ENCODE peak calls at places on chromosomes 2 and 18, in six cellular contexts. T is heart right ventricle; S is fibroblast of lung; A is uterus; I is effector memory CD4-positive, alpha-beta T cell; C is iPS DF 6.9. R is an unnamed sample. For H3K4me1, the result is how much of the 10 kb centered on the place peaks cover.

GRCh38 chr2:116980354-116980753 is 834.1 kb upstream of the DDX18 start:
- DNase-seq in C (no peak), A (no peak), I (no peak), T (no peak), S (no peak), R (no peak)

GRCh38 chr2:86064006-86064405 is 41.7 kb downstream of the POLR1A start:
- DNase-seq in T (no peak), S (peak), C (no peak), A (no peak), I (no peak), R (no peak)

GRCh38 chr2:223725494-223725893 is 111.9 kb downstream of the AP1S3 start:
- DNase-seq in C (peak), T (peak), I (no peak), S (peak), A (peak), R (no peak)

GRCh38 chr2:168311265-168311925 is 64.0 kb upstream of the STK39 start:
- DNase-seq in A (no peak), I (no peak), T (no peak), S (no peak), C (no peak), R (no peak)

GRCh38 chr18:46768166-46768921 is 11.5 kb upstream of the ST8SIA5 start:
- DNase-seq in A (no peak), T (peak), S (no peak), I (no peak), C (no peak), R (no peak)

GRCh38 chr2:205539603-205540002 is 142.7 kb upstream of the NRP2 start:
- DNase-seq in C (no peak), T (no peak), S (no peak), I (no peak), A (no peak), R (no peak)

GRCh38 chr18:56402872-56403516 is 235.4 kb downstream of the TXNL1 start:
- DNase-seq in C (no peak), S (peak), A (peak), T (no peak), I (no peak), R (no peak)

GRCh38 chr18:69002233-69002632 is 204.4 kb downstream of the CCDC102B start:
- DNase-seq in A (no peak), C (no peak), T (no peak), S (no peak), I (no peak), R (no peak)

GRCh38 chr2:239964399-239965185 is 60.5 kb downstream of the NDUFA10 start:
- DNase-seq in I (no peak), A (no peak), S (no peak), C (no peak), T (no peak), R (no peak)

GRCh38 chr2:169393068-169393590 is 30.8 kb upstream of the LRP2 start:
- DNase-seq in A (no peak), S (no peak), C (no peak), T (no peak), I (no peak), R (no peak)

GRCh38 chr18:42854558-42854957 is 260.9 kb downstream of the RIT2 start:
- DNase-seq in A (no peak), T (no peak), I (no peak), C (no peak), S (no peak), R (no peak)

GRCh38 chr2:70143314-70144150 is 47.3 kb downstream of the C2orf42 start:
- DNase-seq in I (peak), C (no peak), S (peak), A (peak), T (peak), R (peak)

GRCh38 chr18:59156316-59156715 is 16.6 kb downstream of the SEC11C start:
- DNase-seq in T (no peak), S (no peak), A (no peak), C (no peak), I (no peak), R (no peak)

GRCh38 chr2:142877265-142877756 is at the start of gene KYNU:
- DNase-seq in T (no peak), I (no peak), C (no peak), S (no peak), A (no peak), R (no peak)

GRCh38 chr2:54471221-54471711 is 15.1 kb downstream of the SPTBN1 start:
- DNase-seq in A (peak), I (no peak), T (peak), S (peak), C (no peak), R (no peak)

GRCh38 chr2:11080253-11081115 is 74.8 kb upstream of the SLC66A3 start:
- DNase-seq in T (no peak), S (no peak), A (no peak), C (no peak), I (no peak), R (no peak)

GRCh38 chr18:32208012-32208411 is 18.2 kb downstream of the MEP1B start:
- DNase-seq in A (no peak), I (no peak), T (no peak), C (no peak), S (no peak), R (no peak)

GRCh38 chr2:199302851-199303250 is 154.9 kb downstream of the SATB2 start:
- DNase-seq in A (no peak), S (peak), T (no peak), I (no peak), C (no peak), R (no peak)

GRCh38 chr18:31058897-31059296 is 16.4 kb upstream of the DSC3 start:
- DNase-seq in S (no peak), I (no peak), T (no peak), A (no peak), C (no peak), R (no peak)

GRCh38 chr18:51988277-51988676 is 351.7 kb upstream of the DCC start:
- DNase-seq in S (no peak), C (no peak), I (no peak), T (no peak), A (no peak), R (no peak)

GRCh38 chr2:160394153-160394552 is 99.5 kb downstream of the RBMS1 start:
- DNase-seq in S (no peak), T (no peak), I (no peak), A (no peak), C (no peak), R (peak)

GRCh38 chr18:72762505-72763122 is 105.2 kb downstream of the NETO1 start:
- DNase-seq in S (peak), I (no peak), C (peak), T (peak), A (no peak), R (no peak)

GRCh38 chr2:239820836-239821693 is 204.1 kb downstream of the NDUFA10 start:
- DNase-seq in I (no peak), S (no peak), C (no peak), A (no peak), T (no peak), R (no peak)

GRCh38 chr2:240392948-240393830 is 42.3 kb upstream of the GPC1 start:
- DNase-seq in C (no peak), I (no peak), T (no peak), A (peak), S (no peak), R (no peak)

GRCh38 chr2:205796914-205797313 is 114.6 kb downstream of the NRP2 start:
- DNase-seq in A (no peak), C (no peak), I (no peak), T (no peak), S (no peak), R (no peak)

GRCh38 chr2:127400897-127401756 is 13.4 kb upstream of the MAP3K2 start:
- DNase-seq in S (peak), A (no peak), T (no peak), C (no peak), I (no peak), R (no peak)

GRCh38 chr2:207504513-207505171 is 25.1 kb upstream of the CREB1 start:
- DNase-seq in A (peak), S (peak), I (no peak), T (peak), C (no peak), R (no peak)

GRCh38 chr2:78132391-78133370 is 610.5 kb upstream of the LRRTM4 start:
- DNase-seq in T (no peak), I (no peak), C (no peak), S (no peak), A (no peak), R (no peak)

GRCh38 chr2:65501836-65502235 is 69.4 kb upstream of the SPRED2 start:
- DNase-seq in C (no peak), A (no peak), T (no peak), I (no peak), S (no peak), R (no peak)

GRCh38 chr18:45658756-45659155 is 43.5 kb downstream of the SLC14A2 start:
- DNase-seq in A (no peak), T (no peak), I (no peak), C (no peak), S (peak), R (no peak)

GRCh38 chr2:158969717-158970521 is 1.5 kb downstream of the TANC1 start:
- DNase-seq in C (no peak), I (no peak), S (peak), T (peak), A (peak), R (no peak)

GRCh38 chr18:9069482-9070059 is 32.9 kb upstream of the NDUFV2 start:
- DNase-seq in C (no peak), I (no peak), T (peak), S (no peak), A (no peak), R (no peak)

GRCh38 chr2:8409461-8410260 is 272.2 kb upstream of the ID2 start:
- DNase-seq in C (no peak), S (no peak), I (no peak), T (no peak), A (no peak), R (no peak)

GRCh38 chr2:60148717-60149116 is 404.7 kb downstream of the BCL11A start:
- DNase-seq in S (no peak), C (no peak), T (no peak), A (no peak), I (no peak), R (no peak)

GRCh38 chr2:148237911-148238310 is 217.0 kb downstream of the MBD5 start:
- DNase-seq in S (no peak), A (no peak), T (no peak), I (no peak), C (no peak), R (no peak)

GRCh38 chr18:13453714-13454113 is 235.2 kb downstream of the LDLRAD4 start:
- DNase-seq in C (no peak), I (no peak), T (peak), S (peak), A (no peak), R (no peak)

GRCh38 chr2:39664898-39665591 is 672 bp upstream of the TMEM178A start:
- DNase-seq in T (no peak), A (no peak), I (no peak), C (no peak), S (no peak), R (no peak)

GRCh38 chr2:15337996-15338666 is 223.0 kb downstream of the NBAS start:
- DNase-seq in I (no peak), T (no peak), A (no peak), C (no peak), S (peak), R (no peak)

GRCh38 chr18:54671291-54671881 is 80.3 kb downstream of the DYNAP start:
- DNase-seq in I (no peak), T (no peak), S (peak), A (no peak), C (no peak), R (no peak)

GRCh38 chr18:2715990-2716389 is 60.5 kb downstream of the SMCHD1 start:
- DNase-seq in C (no peak), I (no peak), T (no peak), A (no peak), S (peak), R (no peak)

GRCh38 chr18:79404567-79404910 is 8.8 kb downstream of the NFATC1 start:
- DNase-seq in A (no peak), I (no peak), S (no peak), C (no peak), T (no peak), R (no peak)

GRCh38 chr18:79405781-79406575 is 10.2 kb downstream of the NFATC1 start:
- DNase-seq in C (no peak), I (peak), T (peak), S (no peak), A (no peak), R (peak)

GRCh38 chr18:79405019-79405780 is 9.5 kb downstream of the NFATC1 start:
- DNase-seq in I (peak), A (no peak), T (no peak), C (no peak), S (no peak), R (peak)

GRCh38 chr18:79409313-79409712 is 13.6 kb downstream of the NFATC1 start:
- DNase-seq in I (no peak), A (no peak), S (no peak), T (no peak), C (no peak), R (no peak)

DNA sequence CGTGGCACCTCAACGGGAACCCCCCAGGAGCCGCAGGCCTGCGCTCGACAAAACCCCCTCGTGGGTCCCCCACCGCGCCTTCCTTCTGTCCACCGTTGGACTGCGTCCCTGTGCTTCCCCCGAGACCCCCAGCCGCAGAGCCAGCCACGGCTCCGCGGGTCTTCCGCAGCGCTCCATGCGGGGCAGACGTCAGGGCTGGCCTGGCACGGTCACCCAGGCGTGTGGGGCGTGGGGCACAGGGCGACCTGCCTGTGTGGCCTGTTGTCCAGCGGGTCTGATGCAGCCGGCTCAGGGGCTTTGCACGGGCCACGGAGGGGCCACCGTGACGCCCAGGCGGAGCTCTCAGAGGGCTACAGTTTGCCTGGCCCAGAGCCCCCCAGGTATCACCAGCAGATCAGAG is 11.0 kb downstream of the NFATC1 start:
- DNase-seq in C (no peak), I (no peak), T (no peak), A (no peak), S (no peak), R (no peak)
- H3K27ac ChIP-seq in C (no peak), I (peak), T (no peak), A (no peak), S (no peak), R (no peak)

GRCh38 chr2:37846207-37846606 is 78.9 kb upstream of the RMDN2 start:
- DNase-seq in S (no peak), C (no peak), T (no peak), I (no peak), A (no peak), R (no peak)
- H3K4me1 ChIP-seq in S (under half), C (under half), T (under half), I (under half), A (under half), R (under half)

DNA sequence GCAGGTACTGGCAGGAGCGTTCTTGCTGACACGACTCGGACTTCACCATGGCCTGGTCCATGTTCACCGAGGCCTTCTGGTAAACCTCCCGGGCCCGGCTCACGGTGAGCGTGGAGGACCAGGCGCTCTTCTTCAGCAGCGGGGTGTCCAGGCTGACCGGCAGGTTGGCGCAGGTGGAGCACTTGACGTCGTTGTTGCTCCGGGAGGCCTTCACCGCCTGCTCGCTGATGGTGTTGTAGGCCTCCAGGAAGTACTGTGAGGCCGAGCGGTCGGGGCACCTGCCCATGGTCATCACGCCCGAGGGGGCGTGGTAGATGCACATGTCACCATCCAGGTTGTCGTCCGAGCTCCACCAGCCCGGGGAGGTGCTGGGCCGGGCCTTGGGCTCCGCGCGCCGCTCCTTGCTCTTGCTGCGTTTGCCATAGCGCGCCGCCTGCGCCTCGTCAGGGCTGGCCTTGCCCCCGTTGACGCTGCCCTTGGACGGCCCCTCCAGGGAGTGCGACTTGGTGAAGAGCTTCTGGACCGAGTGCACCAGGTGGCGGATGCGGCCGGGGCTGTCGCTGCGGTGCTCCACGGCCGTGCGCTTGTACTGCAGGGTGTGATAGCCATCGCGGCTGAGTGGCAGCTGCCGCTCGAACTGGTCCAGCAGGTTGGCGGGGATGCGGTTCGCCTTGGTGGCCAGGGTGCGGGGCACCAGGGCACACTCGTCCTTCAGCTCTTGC is 429.3 kb downstream of the TGIF1 start:
- DNase-seq in C (no peak), A (no peak), S (no peak), I (no peak), T (no peak), R (no peak)
- H3K27ac ChIP-seq in C (no peak), A (no peak), S (no peak), I (no peak), T (no peak), R (no peak)

DNA sequence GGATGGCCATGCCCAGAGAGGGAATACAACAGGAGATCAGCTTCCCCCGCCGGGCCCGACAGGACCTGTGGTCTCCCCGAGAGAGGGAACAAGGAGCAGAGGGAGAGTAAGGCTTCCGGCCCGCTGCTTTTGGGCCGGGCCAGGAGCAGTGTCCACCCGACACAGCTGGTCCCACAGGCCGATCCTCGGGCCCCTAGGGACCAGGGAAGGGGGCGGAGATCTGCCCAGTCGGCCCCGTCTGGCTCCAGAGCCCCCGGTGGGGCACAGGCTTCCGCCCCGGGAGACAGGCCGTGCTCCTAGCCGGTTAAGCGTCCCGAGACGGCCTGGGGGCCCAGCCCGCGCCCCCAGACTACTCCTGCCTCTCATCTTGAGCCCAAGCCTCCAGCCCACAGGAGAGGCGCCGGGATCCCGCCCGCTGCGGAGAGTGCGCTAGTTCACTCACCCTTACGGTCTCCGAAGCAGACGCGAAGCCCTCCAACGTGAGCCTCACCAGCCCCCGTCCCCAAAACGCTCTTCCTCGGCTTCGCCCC is at the start of gene MCFD2:
- DNase-seq in T (peak), A (no peak), C (no peak), I (no peak), S (no peak), R (no peak)
- H3K4me1 ChIP-seq in T (under half), A (under half), C (under half), I (under half), S (under half), R (under half)

DNA sequence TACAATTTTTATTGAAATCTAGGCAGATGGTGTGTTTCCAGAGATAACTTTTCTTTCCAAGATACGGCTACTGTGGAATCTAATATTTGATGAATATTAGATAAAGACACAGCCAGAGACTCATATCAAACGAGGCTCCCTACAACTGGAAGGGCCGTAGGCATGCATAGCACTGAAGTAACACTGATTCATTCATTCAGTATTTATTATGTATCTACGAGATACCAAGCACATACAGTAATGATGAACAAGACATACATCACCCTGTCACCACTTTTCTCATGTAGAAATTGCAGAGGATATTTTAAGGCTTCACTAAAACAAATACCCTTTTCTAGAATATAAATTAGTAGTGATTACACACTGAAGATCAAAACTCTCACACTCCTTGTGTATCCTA is 74.5 kb downstream of the KCTD18 start:
- DNase-seq in S (peak), T (no peak), I (no peak), C (no peak), A (no peak), R (no peak)
- H3K27ac ChIP-seq in S (no peak), T (no peak), I (no peak), C (no peak), A (no peak), R (no peak)

DNA sequence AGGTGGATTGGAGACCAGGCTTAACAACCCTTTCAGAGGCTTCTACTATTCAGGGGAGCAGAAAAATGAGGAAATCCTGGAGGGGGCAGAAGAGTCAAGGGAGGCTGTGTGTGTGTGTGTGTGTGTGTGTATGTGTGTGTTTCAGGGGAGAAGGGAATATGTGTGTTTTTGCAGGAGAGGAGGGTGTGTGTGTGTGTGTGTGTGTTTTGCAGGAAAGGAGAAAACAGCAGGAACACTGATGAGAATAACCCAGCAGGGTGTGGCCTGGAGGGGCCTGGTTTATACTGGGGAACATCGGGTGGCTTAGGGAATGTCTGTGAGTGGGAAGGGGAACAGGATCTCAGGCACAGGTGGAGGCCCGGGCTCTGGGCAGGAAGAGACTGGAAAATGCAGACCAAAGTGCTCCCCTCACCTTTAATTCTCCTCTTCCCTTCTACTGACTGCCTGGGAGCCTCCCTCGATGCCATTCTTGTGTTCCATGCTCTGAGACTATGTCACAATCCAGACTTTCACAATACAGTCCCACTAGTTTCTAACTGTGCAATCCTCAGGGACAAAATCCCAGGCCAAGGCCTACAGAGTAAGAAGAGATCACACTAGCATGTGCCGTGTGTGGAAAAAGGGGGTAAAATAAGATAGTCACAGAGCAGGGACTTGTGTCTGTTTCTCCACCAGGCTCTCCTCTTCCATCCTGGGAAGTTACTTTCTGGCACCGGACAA is 10.0 kb downstream of the CYB5A start:
- DNase-seq in S (no peak), I (no peak), A (no peak), C (no peak), T (no peak), R (no peak)
- H3K4me1 ChIP-seq in S (under half), I (under half), A (under half), C (under half), T (half or more), R (under half)

R was measured in CD8-positive, alpha-beta memory T cell.